ENCODE peak calls at places on chromosome 13, in nine cellular contexts. T is body of pancreas, F is GM06990, V is PC-3, M is Caco-2, L is cardiac fibroblast, W is ovary, U is psoas muscle, S is fibroblast of lung. E is an unnamed sample.

GRCh38 chr13:82062772-82063171 is 1721.8 kb upstream of the SPRY2 start:
- DNase-seq in T (no peak), F (no peak), V (peak), M (no peak), L (no peak), W (no peak), U (no peak), S (no peak), E (no peak)

GRCh38 chr13:95571941-95572340 is 19.4 kb downstream of the CLDN10 start:
- DNase-seq in T (no peak), F (no peak), V (no peak), M (no peak), L (no peak), W (no peak), U (no peak), S (no peak), E (no peak)

GRCh38 chr13:114071991-114072390 is 60.4 kb downstream of the RASA3 start:
- DNase-seq in T (peak), F (no peak), V (no peak), M (peak), L (no peak), W (no peak), U (no peak), S (peak), E (no peak)

GRCh38 chr13:33158830-33159229 is 126.7 kb downstream of the STARD13 start:
- DNase-seq in T (no peak), F (no peak), V (no peak), M (no peak), L (peak), W (no peak), U (no peak), S (no peak), E (no peak)

GRCh38 chr13:100176781-100177389 is 88.0 kb downstream of the PCCA start:
- DNase-seq in T (no peak), F (no peak), V (no peak), M (no peak), L (peak), W (no peak), U (no peak), S (peak), E (peak)

GRCh38 chr13:76512676-76513277 is 373.4 kb downstream of the KCTD12 start:
- DNase-seq in T (no peak), F (no peak), V (peak), M (no peak), L (peak), W (no peak), U (no peak), S (peak), E (peak)

GRCh38 chr13:73173160-73173905 is 114.5 kb downstream of the KLF5 start:
- DNase-seq in T (no peak), F (no peak), V (peak), M (no peak), L (no peak), W (no peak), U (no peak), S (no peak), E (no peak)

GRCh38 chr13:33411312-33411711 is 125.8 kb upstream of the STARD13 start:
- DNase-seq in T (no peak), F (no peak), V (no peak), M (no peak), L (no peak), W (no peak), U (no peak), S (no peak), E (no peak)

GRCh38 chr13:28047784-28048388 is 52.5 kb downstream of the FLT3 start:
- DNase-seq in T (no peak), F (peak), V (peak), M (no peak), L (no peak), W (no peak), U (no peak), S (no peak), E (no peak)

GRCh38 chr13:21579754-21580316 is 24.1 kb downstream of the MICU2 start:
- DNase-seq in T (no peak), F (no peak), V (no peak), M (no peak), L (no peak), W (no peak), U (no peak), S (no peak), E (no peak)

GRCh38 chr13:113796211-113796875 is 37.3 kb downstream of the TMEM255B start:
- DNase-seq in T (no peak), F (no peak), V (no peak), M (no peak), L (no peak), W (peak), U (no peak), S (no peak), E (no peak)

GRCh38 chr13:101527130-101527529 is 74.7 kb downstream of the ITGBL1 start:
- DNase-seq in T (no peak), F (no peak), V (peak), M (no peak), L (no peak), W (no peak), U (no peak), S (no peak), E (no peak)

GRCh38 chr13:24511019-24511823 is 1.4 kb downstream of the PARP4 start:
- DNase-seq in T (peak), F (peak), V (peak), M (no peak), L (peak), W (no peak), U (no peak), S (peak), E (peak)

GRCh38 chr13:23705578-23705977 is 135.4 kb downstream of the TNFRSF19 start:
- DNase-seq in T (no peak), F (no peak), V (no peak), M (no peak), L (peak), W (no peak), U (no peak), S (peak), E (no peak)

GRCh38 chr13:50731400-50731799 is 112.1 kb downstream of the DLEU7 start:
- DNase-seq in T (no peak), F (no peak), V (no peak), M (no peak), L (peak), W (no peak), U (no peak), S (peak), E (peak)

GRCh38 chr13:30711375-30711774 is 24.0 kb upstream of the ALOX5AP start:
- DNase-seq in T (no peak), F (no peak), V (peak), M (no peak), L (peak), W (no peak), U (no peak), S (peak), E (no peak)

GRCh38 chr13:63208811-63209210 is 1793.2 kb upstream of the PCDH20 start:
- DNase-seq in T (no peak), F (no peak), V (no peak), M (no peak), L (no peak), W (no peak), U (no peak), S (no peak), E (no peak)

GRCh38 chr13:100024023-100024422 is 42.4 kb downstream of the ZIC2 start:
- DNase-seq in T (no peak), F (no peak), V (no peak), M (no peak), L (no peak), W (no peak), U (no peak), S (no peak), E (no peak)

GRCh38 chr13:21625366-21625765 is 21.4 kb upstream of the MICU2 start:
- DNase-seq in T (peak), F (no peak), V (peak), M (peak), L (peak), W (no peak), U (no peak), S (peak), E (no peak)

GRCh38 chr13:107434347-107434746 is 781.0 kb downstream of the LIG4 start:
- DNase-seq in T (no peak), F (no peak), V (no peak), M (no peak), L (no peak), W (no peak), U (no peak), S (no peak), E (no peak)

GRCh38 chr13:27006519-27007161 is 165.0 kb downstream of the USP12 start:
- DNase-seq in T (peak), F (no peak), V (peak), M (no peak), L (peak), W (no peak), U (no peak), S (peak), E (no peak)

GRCh38 chr13:59230484-59231264 is 933.1 kb downstream of the DIAPH3 start:
- DNase-seq in T (no peak), F (no peak), V (no peak), M (no peak), L (no peak), W (no peak), U (no peak), S (no peak), E (no peak)

GRCh38 chr13:42225051-42225450 is 46.9 kb upstream of the AKAP11 start:
- DNase-seq in T (no peak), F (no peak), V (no peak), M (no peak), L (no peak), W (no peak), U (no peak), S (no peak), E (no peak)

GRCh38 chr13:113454936-113455335 is 1.6 kb upstream of the ADPRHL1 start:
- DNase-seq in T (peak), F (no peak), V (no peak), M (no peak), L (no peak), W (no peak), U (no peak), S (no peak), E (no peak)

DNA sequence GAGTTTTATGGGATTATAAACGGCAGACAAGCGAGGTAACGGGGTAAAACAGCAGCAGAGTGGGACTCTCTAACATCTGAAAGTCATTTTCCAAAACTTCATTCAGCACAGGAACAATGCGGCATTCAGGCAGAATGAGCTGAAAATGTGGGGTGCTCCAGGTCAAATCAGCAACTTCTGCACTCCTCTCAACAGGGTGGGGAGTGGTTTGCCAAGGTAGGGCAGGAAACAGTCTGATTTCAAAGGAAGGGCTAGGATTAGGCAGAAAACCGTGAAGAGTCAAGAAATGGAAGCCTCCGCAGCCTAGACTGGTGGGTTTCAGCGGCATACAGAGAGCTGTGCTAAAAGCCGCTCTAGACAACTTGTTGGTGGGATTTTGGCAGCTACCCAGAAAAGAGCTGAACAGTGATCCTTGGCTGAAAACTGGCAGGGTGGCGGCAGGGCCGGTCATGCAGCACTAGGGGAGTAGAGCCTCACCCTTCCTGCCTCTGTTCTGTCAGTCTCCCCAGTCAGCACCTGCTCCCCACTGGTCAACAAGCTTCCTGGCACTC is 154.2 kb upstream of the KLF12 start:
- DNase-seq in T (peak), F (no peak), V (no peak), M (no peak), L (peak), W (no peak), U (peak), S (peak), E (no peak)
- H3K4me3 ChIP-seq in T (no peak), F (peak), V (no peak), M (no peak), L (no peak), W (no peak), U (peak), S (no peak), E (peak)

GRCh38 chr13:86464193-86464592 is 665.0 kb upstream of the SLITRK6 start:
- DNase-seq in T (no peak), F (no peak), V (peak), M (no peak), L (no peak), W (no peak), U (no peak), S (peak), E (no peak)
- TF ChIP-seq CTCF in T (no peak), F (no peak), V (no peak), M (peak), L (no peak), W (no peak), U (no peak), S (peak), E (peak)

GRCh38 chr13:44967656-44968451 is 21.4 kb downstream of the NUFIP1 start:
- DNase-seq in T (no peak), F (no peak), V (peak), M (no peak), L (peak), W (no peak), U (no peak), S (peak), E (peak)
- H3K4me3 ChIP-seq in T (no peak), F (no peak), V (no peak), M (no peak), L (no peak), W (no peak), U (no peak), S (no peak), E (no peak)

GRCh38 chr13:65613004-65613403 is 1617.1 kb downstream of the PCDH9 start:
- DNase-seq in T (no peak), F (no peak), V (peak), M (no peak), L (no peak), W (no peak), U (no peak), S (no peak), E (no peak)
- TF ChIP-seq CTCF in T (no peak), F (no peak), V (peak), M (peak), L (peak), W (no peak), U (no peak), S (peak), E (no peak)

GRCh38 chr13:93230466-93230865 is 3.9 kb downstream of the GPC6 start:
- DNase-seq in T (no peak), F (no peak), V (peak), M (no peak), L (peak), W (no peak), U (no peak), S (peak), E (peak)
- H3K4me3 ChIP-seq in T (no peak), F (no peak), V (peak), M (no peak), L (no peak), W (no peak), U (no peak), S (no peak), E (no peak)